ENCODE peak calls at places on chromosome 22, in ten cellular contexts. X, Y, E, N, J, W, F, K, B and C are unnamed samples.

GRCh38 chr22:44408227-44409192 is 89.5 kb downstream of the RTL6 start:
- DNase-seq in X (no peak), Y (no peak), E (no peak), N (no peak), J (no peak), W (no peak), F (no peak), K (no peak), B (no peak), C (no peak)

GRCh38 chr22:17159504-17159951 is 451 bp upstream of the HDHD5 start:
- DNase-seq in X (no peak), Y (no peak), E (peak; percentile 42), N (no peak), J (peak; percentile 61), W (no peak), F (peak; percentile 64), K (peak; percentile 20), B (peak; percentile 9), C (no peak)

GRCh38 chr22:37674951-37675929 is at the start of gene LGALS1:
- DNase-seq in X (no peak), Y (peak; percentile 93), E (no peak), N (peak; percentile 98), J (peak; percentile 93), W (no peak), F (peak; percentile 76), K (peak; percentile 97), B (no peak), C (peak; percentile 77)

GRCh38 chr22:41831828-41832552 is 915 bp upstream of the SREBF2 start:
- DNase-seq in X (no peak), Y (no peak), E (no peak), N (no peak), J (peak; percentile 36), W (peak; percentile 26), F (no peak), K (no peak), B (no peak), C (no peak)

GRCh38 chr22:48695251-48695650 is 1132.4 kb downstream of the BRD1 start:
- DNase-seq in X (no peak), Y (no peak), E (no peak), N (no peak), J (no peak), W (no peak), F (no peak), K (no peak), B (no peak), C (no peak)

GRCh38 chr22:33539902-33540751 is 380.1 kb downstream of the LARGE1 start:
- DNase-seq in X (no peak), Y (no peak), E (no peak), N (no peak), J (peak; percentile 14), W (no peak), F (no peak), K (peak; percentile 8), B (no peak), C (no peak)

GRCh38 chr22:19628038-19628776 is 86.1 kb upstream of the SEPTIN5 start:
- DNase-seq in X (no peak), Y (no peak), E (no peak), N (no peak), J (no peak), W (no peak), F (no peak), K (no peak), B (no peak), C (no peak)

GRCh38 chr22:20533879-20534265 is 26.5 kb downstream of the MED15 start:
- DNase-seq in X (no peak), Y (no peak), E (no peak), N (no peak), J (no peak), W (no peak), F (no peak), K (no peak), B (no peak), C (no peak)

GRCh38 chr22:39773976-39774539 is 119.5 kb downstream of the ENTHD1 start:
- DNase-seq in X (no peak), Y (no peak), E (peak; percentile 3), N (no peak), J (peak; percentile 74), W (no peak), F (no peak), K (no peak), B (no peak), C (peak; percentile 16)

GRCh38 chr22:34623580-34623979 is 442.4 kb upstream of the ISX start:
- DNase-seq in X (no peak), Y (no peak), E (no peak), N (no peak), J (no peak), W (no peak), F (no peak), K (no peak), B (no peak), C (no peak)

GRCh38 chr22:49979587-49980264 is 19.2 kb downstream of the PIM3 start:
- DNase-seq in X (no peak), Y (no peak), E (no peak), N (no peak), J (peak; percentile 61), W (no peak), F (peak; percentile 39), K (peak; percentile 56), B (peak; percentile 47), C (no peak)

GRCh38 chr22:28855355-28856094 is 27.8 kb upstream of the ZNRF3 start:
- DNase-seq in X (peak; percentile 3), Y (peak; percentile 57), E (no peak), N (peak; percentile 63), J (peak; percentile 81), W (peak; percentile 68), F (peak; percentile 74), K (peak; percentile 57), B (peak; percentile 34), C (peak; percentile 29)

GRCh38 chr22:50207383-50208031 is 6.7 kb downstream of the SELENOO start:
- DNase-seq in X (no peak), Y (no peak), E (no peak), N (no peak), J (peak; percentile 9), W (no peak), F (no peak), K (no peak), B (no peak), C (no peak)

GRCh38 chr22:22697377-22698120 is 53.1 kb downstream of the GGTLC2 start:
- DNase-seq in X (no peak), Y (no peak), E (no peak), N (no peak), J (no peak), W (no peak), F (no peak), K (no peak), B (no peak), C (no peak)

GRCh38 chr22:27370281-27370680 is 431.3 kb downstream of the MN1 start:
- DNase-seq in X (no peak), Y (no peak), E (no peak), N (no peak), J (no peak), W (no peak), F (no peak), K (no peak), B (no peak), C (no peak)

GRCh38 chr22:36589856-36590255 is 60.9 kb upstream of the EIF3D start:
- DNase-seq in X (no peak), Y (no peak), E (no peak), N (no peak), J (no peak), W (no peak), F (no peak), K (no peak), B (no peak), C (no peak)

GRCh38 chr22:46380581-46380980 is 45.1 kb downstream of the TRMU start:
- DNase-seq in X (no peak), Y (no peak), E (no peak), N (no peak), J (no peak), W (no peak), F (no peak), K (no peak), B (no peak), C (no peak)

GRCh38 chr22:37420656-37421467 is 6.4 kb downstream of the ELFN2 start:
- DNase-seq in X (no peak), Y (no peak), E (no peak), N (no peak), J (no peak), W (no peak), F (no peak), K (no peak), B (no peak), C (no peak)

GRCh38 chr22:49880281-49880680 is 26.6 kb downstream of the ZBED4 start:
- DNase-seq in X (no peak), Y (no peak), E (no peak), N (no peak), J (peak; percentile 78), W (no peak), F (no peak), K (no peak), B (no peak), C (no peak)

GRCh38 chr22:27378343-27378800 is 423.2 kb downstream of the MN1 start:
- DNase-seq in X (no peak), Y (no peak), E (no peak), N (no peak), J (no peak), W (no peak), F (no peak), K (peak; percentile 38), B (no peak), C (no peak)

GRCh38 chr22:35384567-35384966 is 3.7 kb downstream of the HMOX1 start:
- DNase-seq in X (no peak), Y (no peak), E (no peak), N (no peak), J (no peak), W (no peak), F (no peak), K (no peak), B (no peak), C (no peak)

GRCh38 chr22:46749682-46750529 is 11.9 kb upstream of the CERK start:
- DNase-seq in X (no peak), Y (no peak), E (no peak), N (no peak), J (no peak), W (no peak), F (no peak), K (no peak), B (no peak), C (no peak)

GRCh38 chr22:38564669-38565068 is 5.3 kb downstream of the DMC1 start:
- DNase-seq in X (no peak), Y (no peak), E (no peak), N (no peak), J (no peak), W (no peak), F (no peak), K (no peak), B (no peak), C (no peak)

GRCh38 chr22:29377979-29378378 is 10.4 kb downstream of the AP1B1 start:
- DNase-seq in X (no peak), Y (no peak), E (no peak), N (no peak), J (no peak), W (no peak), F (no peak), K (no peak), B (no peak), C (no peak)

GRCh38 chr22:20428496-20429253 is 8.9 kb downstream of the SCARF2 start:
- DNase-seq in X (no peak), Y (no peak), E (no peak), N (no peak), J (no peak), W (no peak), F (no peak), K (no peak), B (no peak), C (no peak)

GRCh38 chr22:47101321-47101885 is 339.0 kb downstream of the TBC1D22A start:
- DNase-seq in X (no peak), Y (no peak), E (no peak), N (no peak), J (no peak), W (no peak), F (no peak), K (no peak), B (no peak), C (no peak)

GRCh38 chr22:46001426-46002106 is 24.6 kb upstream of the WNT7B start:
- DNase-seq in X (no peak), Y (no peak), E (no peak), N (no peak), J (no peak), W (no peak), F (no peak), K (no peak), B (no peak), C (no peak)

GRCh38 chr22:30245985-30246901 is at the start of gene LIF:
- DNase-seq in X (no peak), Y (no peak), E (peak; percentile 53), N (no peak), J (peak; percentile 34), W (no peak), F (no peak), K (peak; percentile 79), B (no peak), C (peak; percentile 51)